ENCODE peak calls at places on chromosome 21, in four cellular contexts. One of them, this sample, is unnamed.

GRCh38 chr21:39483917-39484316 is 32.1 kb downstream of the SH3BGR start:
- DNase-seq in glutamatergic neuron: no peak
- DNase-seq in brain microvascular endothelial cell: peak
- DNase-seq in lung: no peak
- DNase-seq in this sample: no peak

GRCh38 chr21:42343963-42344510 is 6.8 kb downstream of the TFF2 start:
- DNase-seq in glutamatergic neuron: no peak
- DNase-seq in brain microvascular endothelial cell: no peak
- DNase-seq in lung: no peak
- DNase-seq in this sample: peak

GRCh38 chr21:42578761-42579415 is 65.2 kb downstream of the SLC37A1 start:
- DNase-seq in glutamatergic neuron: peak
- DNase-seq in brain microvascular endothelial cell: no peak
- DNase-seq in lung: no peak
- DNase-seq in this sample: no peak

GRCh38 chr21:44317241-44317782 is 17.5 kb downstream of the PFKL start:
- DNase-seq in glutamatergic neuron: no peak
- DNase-seq in brain microvascular endothelial cell: no peak
- DNase-seq in lung: no peak
- DNase-seq in this sample: no peak

GRCh38 chr21:44918107-44918470 is 2.6 kb downstream of the ITGB2 start:
- DNase-seq in glutamatergic neuron: peak
- DNase-seq in brain microvascular endothelial cell: no peak
- DNase-seq in lung: no peak
- DNase-seq in this sample: no peak

GRCh38 chr21:42652527-42653491 is 612 bp upstream of the PDE9A start:
- DNase-seq in glutamatergic neuron: peak
- DNase-seq in brain microvascular endothelial cell: no peak
- DNase-seq in lung: peak
- DNase-seq in this sample: peak

GRCh38 chr21:40846566-40847411 is at the start of gene DSCAM:
- DNase-seq in glutamatergic neuron: peak
- DNase-seq in brain microvascular endothelial cell: no peak
- DNase-seq in lung: no peak
- DNase-seq in this sample: no peak

GRCh38 chr21:46394819-46395152 is 63.9 kb upstream of the DIP2A start:
- DNase-seq in glutamatergic neuron: no peak
- DNase-seq in brain microvascular endothelial cell: no peak
- DNase-seq in lung: no peak
- DNase-seq in this sample: no peak

GRCh38 chr21:37370152-37371040 is 3.8 kb downstream of the DYRK1A start:
- DNase-seq in glutamatergic neuron: no peak
- DNase-seq in brain microvascular endothelial cell: no peak
- DNase-seq in lung: no peak
- DNase-seq in this sample: no peak

GRCh38 chr21:45996311-45997204 is 15.0 kb downstream of the COL6A1 start:
- DNase-seq in glutamatergic neuron: peak
- DNase-seq in brain microvascular endothelial cell: no peak
- DNase-seq in lung: no peak
- DNase-seq in this sample: peak

GRCh38 chr21:39674794-39675193 is 62.1 kb downstream of the B3GALT5 start:
- DNase-seq in glutamatergic neuron: no peak
- DNase-seq in brain microvascular endothelial cell: no peak
- DNase-seq in lung: no peak
- DNase-seq in this sample: peak

GRCh38 chr21:39658066-39658465 is 45.3 kb downstream of the B3GALT5 start:
- DNase-seq in glutamatergic neuron: no peak
- DNase-seq in brain microvascular endothelial cell: no peak
- DNase-seq in lung: no peak
- DNase-seq in this sample: no peak

GRCh38 chr21:46066843-46067331 is 31.0 kb upstream of the COL6A2 start:
- DNase-seq in glutamatergic neuron: no peak
- DNase-seq in brain microvascular endothelial cell: no peak
- DNase-seq in lung: peak
- DNase-seq in this sample: peak

GRCh38 chr21:46028547-46029200 is 47.1 kb downstream of the COL6A1 start:
- DNase-seq in glutamatergic neuron: no peak
- DNase-seq in brain microvascular endothelial cell: no peak
- DNase-seq in lung: no peak
- DNase-seq in this sample: no peak

GRCh38 chr21:38562182-38562581 is 63.9 kb upstream of the ERG start:
- DNase-seq in glutamatergic neuron: no peak
- DNase-seq in brain microvascular endothelial cell: no peak
- DNase-seq in lung: no peak
- DNase-seq in this sample: no peak

GRCh38 chr21:38120984-38121855 is 135.6 kb upstream of the KCNJ15 start:
- DNase-seq in glutamatergic neuron: no peak
- DNase-seq in brain microvascular endothelial cell: no peak
- DNase-seq in lung: no peak
- DNase-seq in this sample: no peak

GRCh38 chr21:14901482-14901958 is 163.3 kb downstream of the NRIP1 start:
- DNase-seq in glutamatergic neuron: no peak
- DNase-seq in brain microvascular endothelial cell: peak
- DNase-seq in lung: no peak
- DNase-seq in this sample: no peak

GRCh38 chr21:44300262-44300959 is 558 bp downstream of the PFKL start:
- DNase-seq in glutamatergic neuron: peak
- DNase-seq in brain microvascular endothelial cell: peak
- DNase-seq in lung: peak
- DNase-seq in this sample: no peak

GRCh38 chr21:41956926-41957729 is 3.3 kb upstream of the C2CD2 start:
- DNase-seq in glutamatergic neuron: no peak
- DNase-seq in brain microvascular endothelial cell: peak
- DNase-seq in lung: no peak
- DNase-seq in this sample: no peak

GRCh38 chr21:20451051-20451450 is 547.2 kb upstream of the NCAM2 start:
- DNase-seq in glutamatergic neuron: no peak
- DNase-seq in brain microvascular endothelial cell: no peak
- DNase-seq in lung: no peak
- DNase-seq in this sample: no peak

GRCh38 chr21:24903954-24904635 is 703.2 kb downstream of the MRPL39 start:
- DNase-seq in glutamatergic neuron: no peak
- DNase-seq in brain microvascular endothelial cell: no peak
- DNase-seq in lung: no peak
- DNase-seq in this sample: no peak

GRCh38 chr21:25845729-25846256 is 111.0 kb downstream of the GABPA start:
- DNase-seq in glutamatergic neuron: no peak
- DNase-seq in brain microvascular endothelial cell: no peak
- DNase-seq in lung: no peak
- DNase-seq in this sample: no peak

GRCh38 chr21:45874716-45875415 is 106.7 kb upstream of the COL6A1 start:
- DNase-seq in glutamatergic neuron: no peak
- DNase-seq in brain microvascular endothelial cell: peak
- DNase-seq in lung: no peak
- DNase-seq in this sample: peak

GRCh38 chr21:43693981-43694380 is 24.9 kb upstream of the PDXK start:
- DNase-seq in glutamatergic neuron: no peak
- DNase-seq in brain microvascular endothelial cell: no peak
- DNase-seq in lung: no peak
- DNase-seq in this sample: no peak

GRCh38 chr21:38439336-38439900 is 58.9 kb downstream of the ERG start:
- DNase-seq in glutamatergic neuron: no peak
- DNase-seq in brain microvascular endothelial cell: no peak
- DNase-seq in lung: no peak
- DNase-seq in this sample: no peak

GRCh38 chr21:42923553-42924432 is 1.6 kb downstream of the ERVH48-1 start:
- DNase-seq in glutamatergic neuron: peak
- DNase-seq in brain microvascular endothelial cell: peak
- DNase-seq in lung: peak
- DNase-seq in this sample: peak

GRCh38 chr21:33374080-33374873 is 28.9 kb upstream of the IFNGR2 start:
- DNase-seq in glutamatergic neuron: no peak
- DNase-seq in brain microvascular endothelial cell: peak
- DNase-seq in lung: peak
- DNase-seq in this sample: no peak
- TF ChIP-seq CTCF in glutamatergic neuron: peak
- TF ChIP-seq CTCF in brain microvascular endothelial cell: peak
- TF ChIP-seq CTCF in lung: peak
- TF ChIP-seq CTCF in this sample: peak

GRCh38 chr21:22763442-22763841 is 1765.2 kb downstream of the NCAM2 start:
- DNase-seq in glutamatergic neuron: no peak
- DNase-seq in brain microvascular endothelial cell: no peak
- DNase-seq in lung: no peak
- DNase-seq in this sample: no peak
- TF ChIP-seq CTCF in glutamatergic neuron: no peak
- TF ChIP-seq CTCF in brain microvascular endothelial cell: no peak
- TF ChIP-seq CTCF in lung: no peak
- TF ChIP-seq CTCF in this sample: no peak

DNA sequence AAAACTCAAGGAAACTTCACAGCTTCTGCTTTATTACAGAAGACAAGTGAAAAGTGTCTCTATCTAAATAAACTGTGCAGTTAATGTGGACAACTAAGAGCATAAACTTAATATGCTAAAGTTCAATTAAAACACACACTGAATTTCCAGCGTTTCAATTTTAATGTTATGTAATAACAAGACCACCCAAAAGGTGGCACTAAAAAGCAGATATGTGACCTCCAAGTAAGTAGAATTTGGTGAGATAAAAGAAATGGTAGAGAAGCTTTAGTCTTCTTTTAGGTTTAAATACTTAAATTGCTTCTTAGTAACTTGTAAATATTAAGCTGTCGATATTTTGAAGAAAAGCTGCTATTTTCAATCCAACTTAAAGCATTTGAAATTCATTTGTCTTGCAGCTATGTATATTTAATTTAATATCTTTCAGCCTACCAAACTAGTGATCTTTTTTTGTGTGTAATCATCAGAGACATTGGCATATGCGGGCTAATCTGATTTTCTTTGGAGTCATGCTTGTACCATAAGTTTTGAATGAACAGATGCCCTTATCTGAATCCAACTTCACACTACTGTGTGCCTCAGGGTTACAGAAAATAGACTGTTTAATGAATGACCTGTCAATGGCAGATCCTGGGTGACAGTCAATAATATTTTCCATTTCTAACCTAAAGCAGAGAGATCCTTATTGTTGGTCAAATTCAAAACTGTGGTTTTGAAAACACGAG is 36.5 kb upstream of the ADAMTS1 start:
- DNase-seq in glutamatergic neuron: no peak
- DNase-seq in brain microvascular endothelial cell: no peak
- DNase-seq in lung: no peak
- DNase-seq in this sample: no peak
- TF ChIP-seq CTCF in glutamatergic neuron: peak
- TF ChIP-seq CTCF in brain microvascular endothelial cell: no peak
- TF ChIP-seq CTCF in lung: no peak
- TF ChIP-seq CTCF in this sample: peak

GRCh38 chr21:35207322-35207721 is 158.2 kb upstream of the RUNX1 start:
- DNase-seq in glutamatergic neuron: no peak
- DNase-seq in brain microvascular endothelial cell: no peak
- DNase-seq in lung: no peak
- DNase-seq in this sample: no peak

GRCh38 chr21:35203093-35204021 is 154.3 kb upstream of the RUNX1 start:
- DNase-seq in glutamatergic neuron: no peak
- DNase-seq in brain microvascular endothelial cell: peak
- DNase-seq in lung: no peak
- DNase-seq in this sample: no peak

GRCh38 chr21:35206141-35207125 is 157.3 kb upstream of the RUNX1 start:
- DNase-seq in glutamatergic neuron: no peak
- DNase-seq in brain microvascular endothelial cell: no peak
- DNase-seq in lung: no peak
- DNase-seq in this sample: no peak

GRCh38 chr21:35204125-35204524 is 155.0 kb upstream of the RUNX1 start:
- DNase-seq in glutamatergic neuron: no peak
- DNase-seq in brain microvascular endothelial cell: no peak
- DNase-seq in lung: no peak
- DNase-seq in this sample: no peak

GRCh38 chr21:35204850-35205564 is 155.9 kb upstream of the RUNX1 start:
- DNase-seq in glutamatergic neuron: no peak
- DNase-seq in brain microvascular endothelial cell: peak
- DNase-seq in lung: peak
- DNase-seq in this sample: no peak
- TF ChIP-seq CTCF in glutamatergic neuron: no peak
- TF ChIP-seq CTCF in brain microvascular endothelial cell: peak
- TF ChIP-seq CTCF in lung: no peak
- TF ChIP-seq CTCF in this sample: no peak

GRCh38 chr21:31556662-31557061 is 102.8 kb upstream of the SOD1 start:
- DNase-seq in glutamatergic neuron: no peak
- DNase-seq in brain microvascular endothelial cell: no peak
- DNase-seq in lung: no peak
- DNase-seq in this sample: no peak
- TF ChIP-seq CTCF in glutamatergic neuron: no peak
- TF ChIP-seq CTCF in brain microvascular endothelial cell: no peak
- TF ChIP-seq CTCF in lung: no peak
- TF ChIP-seq CTCF in this sample: no peak

DNA sequence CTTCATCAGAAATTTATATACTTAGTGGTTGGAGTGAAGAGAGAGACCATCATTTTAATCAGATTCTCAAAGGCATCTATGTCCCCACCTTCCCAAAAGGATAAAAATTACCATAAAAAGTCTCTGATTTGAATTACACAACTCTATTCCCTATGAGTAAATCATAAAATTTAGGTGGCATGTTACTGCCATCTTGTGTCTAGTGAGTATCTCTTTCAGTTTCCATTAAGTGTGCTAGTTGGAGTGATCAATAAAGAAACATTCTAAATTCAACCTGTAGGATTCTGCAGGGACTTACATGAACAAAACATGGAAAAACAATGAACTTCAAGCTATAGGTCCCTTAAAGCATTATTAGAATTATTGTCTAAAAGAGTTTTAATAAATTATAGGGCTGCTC is 655.4 kb downstream of the LTN1 start:
- DNase-seq in glutamatergic neuron: no peak
- DNase-seq in brain microvascular endothelial cell: no peak
- DNase-seq in lung: no peak
- DNase-seq in this sample: no peak
- TF ChIP-seq CTCF in glutamatergic neuron: no peak
- TF ChIP-seq CTCF in brain microvascular endothelial cell: peak
- TF ChIP-seq CTCF in lung: no peak
- TF ChIP-seq CTCF in this sample: peak